ENCODE peak calls at places on chromosomes 1 and 21, in six cellular contexts. One of them, this sample, is unnamed.

GRCh38 chr1:24968941-24969585 is 39.0 kb upstream of the RUNX3 start:
- DNase-seq in K562: no peak
- DNase-seq in keratinocyte: no peak
- DNase-seq in A549: no peak
- DNase-seq in lung: no peak
- DNase-seq in RWPE1: peak; percentile 30
- DNase-seq in this sample: no peak

GRCh38 chr1:71587961-71588360 is 507.1 kb upstream of the ZRANB2 start:
- DNase-seq in keratinocyte: no peak
- DNase-seq in K562: no peak
- DNase-seq in RWPE1: no peak
- DNase-seq in A549: no peak
- DNase-seq in lung: no peak
- DNase-seq in this sample: peak; percentile 24

GRCh38 chr1:37153701-37154100 is 119.4 kb upstream of the GRIK3 start:
- DNase-seq in RWPE1: no peak
- DNase-seq in A549: no peak
- DNase-seq in keratinocyte: no peak
- DNase-seq in lung: no peak
- DNase-seq in K562: no peak
- DNase-seq in this sample: no peak

GRCh38 chr1:43887748-43888147 is 45.9 kb upstream of the ARTN start:
- DNase-seq in K562: no peak
- DNase-seq in keratinocyte: no peak
- DNase-seq in A549: no peak
- DNase-seq in lung: no peak
- DNase-seq in RWPE1: no peak
- DNase-seq in this sample: no peak

GRCh38 chr1:94970783-94971182 is 43.9 kb upstream of the CNN3 start:
- DNase-seq in K562: no peak
- DNase-seq in lung: no peak
- DNase-seq in keratinocyte: no peak
- DNase-seq in A549: no peak
- DNase-seq in RWPE1: no peak
- DNase-seq in this sample: no peak

GRCh38 chr1:59142663-59143487 is 154.0 kb upstream of the FGGY start:
- DNase-seq in lung: no peak
- DNase-seq in K562: no peak
- DNase-seq in RWPE1: peak; percentile 94
- DNase-seq in keratinocyte: peak; percentile 91
- DNase-seq in A549: peak; percentile 91
- DNase-seq in this sample: no peak

GRCh38 chr1:69913967-69914366 is 291.4 kb downstream of the LRRC40 start:
- DNase-seq in K562: no peak
- DNase-seq in lung: no peak
- DNase-seq in A549: no peak
- DNase-seq in RWPE1: no peak
- DNase-seq in keratinocyte: no peak
- DNase-seq in this sample: no peak

GRCh38 chr21:45574081-45574501 is 31.9 kb upstream of the SLC19A1 start:
- DNase-seq in lung: no peak
- DNase-seq in A549: no peak
- DNase-seq in keratinocyte: no peak
- DNase-seq in K562: no peak
- DNase-seq in RWPE1: no peak
- DNase-seq in this sample: peak; percentile 6

GRCh38 chr1:40232444-40232843 is 15.3 kb upstream of the TMCO2 start:
- DNase-seq in K562: peak; percentile 42
- DNase-seq in keratinocyte: no peak
- DNase-seq in A549: no peak
- DNase-seq in RWPE1: no peak
- DNase-seq in lung: no peak
- DNase-seq in this sample: no peak

GRCh38 chr1:159084152-159084551 is 7.6 kb upstream of the AIM2 start:
- DNase-seq in RWPE1: no peak
- DNase-seq in lung: no peak
- DNase-seq in K562: no peak
- DNase-seq in A549: no peak
- DNase-seq in keratinocyte: no peak
- DNase-seq in this sample: no peak

GRCh38 chr21:39363607-39364555 is 15.0 kb upstream of the HMGN1 start:
- DNase-seq in keratinocyte: no peak
- DNase-seq in K562: peak; percentile 64
- DNase-seq in A549: no peak
- DNase-seq in RWPE1: no peak
- DNase-seq in lung: no peak
- DNase-seq in this sample: no peak

GRCh38 chr1:156625436-156626078 is 6.3 kb downstream of the HAPLN2 start:
- DNase-seq in lung: peak; percentile 56
- DNase-seq in A549: peak; percentile 61
- DNase-seq in RWPE1: no peak
- DNase-seq in K562: peak; percentile 82
- DNase-seq in keratinocyte: no peak
- DNase-seq in this sample: peak; percentile 83

GRCh38 chr1:15799928-15800835 is 7.3 kb downstream of the UQCRHL start:
- DNase-seq in K562: peak; percentile 79
- DNase-seq in keratinocyte: peak; percentile 100
- DNase-seq in A549: peak; percentile 97
- DNase-seq in RWPE1: peak; percentile 98
- DNase-seq in lung: peak; percentile 74
- DNase-seq in this sample: no peak

GRCh38 chr1:89624715-89625323 is 8.1 kb upstream of the LRRC8C start:
- DNase-seq in lung: no peak
- DNase-seq in keratinocyte: no peak
- DNase-seq in RWPE1: no peak
- DNase-seq in K562: no peak
- DNase-seq in A549: no peak
- DNase-seq in this sample: no peak

GRCh38 chr1:154624756-154625643 is 17.0 kb upstream of the ADAR start:
- DNase-seq in lung: no peak
- DNase-seq in A549: no peak
- DNase-seq in RWPE1: no peak
- DNase-seq in K562: no peak
- DNase-seq in keratinocyte: no peak
- DNase-seq in this sample: no peak

GRCh38 chr1:17342014-17342441 is 30.0 kb upstream of the PADI6 start:
- DNase-seq in lung: no peak
- DNase-seq in K562: no peak
- DNase-seq in keratinocyte: no peak
- DNase-seq in A549: no peak
- DNase-seq in RWPE1: no peak
- DNase-seq in this sample: no peak

GRCh38 chr1:115717541-115717940 is 51.0 kb downstream of the CASQ2 start:
- DNase-seq in K562: peak; percentile 62
- DNase-seq in lung: peak; percentile 38
- DNase-seq in RWPE1: no peak
- DNase-seq in keratinocyte: no peak
- DNase-seq in A549: peak; percentile 21
- DNase-seq in this sample: peak; percentile 56

DNA sequence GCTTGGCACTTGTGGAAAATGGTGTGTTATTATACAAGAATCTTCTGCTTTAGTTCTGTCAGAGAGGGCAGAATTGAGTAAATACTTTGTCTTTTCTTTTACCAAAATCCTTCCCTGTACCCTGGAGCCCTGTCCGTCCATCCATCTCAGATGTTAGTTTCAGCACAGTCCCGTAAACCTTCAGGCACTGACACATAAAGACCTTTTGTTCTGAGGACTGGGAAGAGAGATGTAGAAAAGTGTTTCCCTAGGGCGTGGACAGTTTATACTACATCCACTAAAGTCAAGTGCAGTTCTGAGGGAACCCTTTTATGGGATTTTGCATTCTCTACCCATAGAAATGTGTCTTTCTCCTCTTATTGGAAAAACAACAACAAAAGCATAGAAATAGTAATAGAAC is 162.4 kb downstream of the PDE4B start:
- DNase-seq in K562: no peak
- DNase-seq in keratinocyte: no peak
- DNase-seq in RWPE1: no peak
- DNase-seq in lung: no peak
- DNase-seq in A549: no peak
- DNase-seq in this sample: no peak
- H3K27ac ChIP-seq in K562: no peak overlapping the region
- H3K27ac ChIP-seq in keratinocyte: no peak overlapping the region
- H3K27ac ChIP-seq in RWPE1: no peak overlapping the region
- H3K27ac ChIP-seq in lung: no peak overlapping the region
- H3K27ac ChIP-seq in A549: no peak overlapping the region
- H3K27ac ChIP-seq in this sample: no peak overlapping the region

GRCh38 chr1:90725341-90725960 is 8.3 kb upstream of the BARHL2 start:
- DNase-seq in K562: no peak
- DNase-seq in RWPE1: no peak
- DNase-seq in A549: no peak
- DNase-seq in keratinocyte: no peak
- DNase-seq in lung: no peak
- DNase-seq in this sample: peak; percentile 43

GRCh38 chr1:90724926-90725325 is 7.8 kb upstream of the BARHL2 start:
- DNase-seq in RWPE1: no peak
- DNase-seq in keratinocyte: no peak
- DNase-seq in lung: no peak
- DNase-seq in A549: no peak
- DNase-seq in K562: no peak
- DNase-seq in this sample: no peak

GRCh38 chr1:90724361-90724760 is 7.3 kb upstream of the BARHL2 start:
- DNase-seq in keratinocyte: no peak
- DNase-seq in RWPE1: no peak
- DNase-seq in A549: no peak
- DNase-seq in K562: no peak
- DNase-seq in lung: no peak
- DNase-seq in this sample: no peak

GRCh38 chr1:90722874-90723273 is 5.8 kb upstream of the BARHL2 start:
- DNase-seq in RWPE1: no peak
- DNase-seq in lung: no peak
- DNase-seq in keratinocyte: no peak
- DNase-seq in K562: no peak
- DNase-seq in A549: no peak
- DNase-seq in this sample: no peak

GRCh38 chr1:90723561-90724108 is 6.5 kb upstream of the BARHL2 start:
- DNase-seq in lung: no peak
- DNase-seq in K562: no peak
- DNase-seq in RWPE1: no peak
- DNase-seq in A549: no peak
- DNase-seq in keratinocyte: no peak
- DNase-seq in this sample: peak; percentile 54
- TF ChIP-seq CTCF in lung: no peak
- TF ChIP-seq CTCF in K562: peak; percentile 16
- TF ChIP-seq CTCF in RWPE1: no peak
- TF ChIP-seq CTCF in A549: no peak
- TF ChIP-seq CTCF in keratinocyte: no peak
- TF ChIP-seq CTCF in this sample: peak; percentile 79

DNA sequence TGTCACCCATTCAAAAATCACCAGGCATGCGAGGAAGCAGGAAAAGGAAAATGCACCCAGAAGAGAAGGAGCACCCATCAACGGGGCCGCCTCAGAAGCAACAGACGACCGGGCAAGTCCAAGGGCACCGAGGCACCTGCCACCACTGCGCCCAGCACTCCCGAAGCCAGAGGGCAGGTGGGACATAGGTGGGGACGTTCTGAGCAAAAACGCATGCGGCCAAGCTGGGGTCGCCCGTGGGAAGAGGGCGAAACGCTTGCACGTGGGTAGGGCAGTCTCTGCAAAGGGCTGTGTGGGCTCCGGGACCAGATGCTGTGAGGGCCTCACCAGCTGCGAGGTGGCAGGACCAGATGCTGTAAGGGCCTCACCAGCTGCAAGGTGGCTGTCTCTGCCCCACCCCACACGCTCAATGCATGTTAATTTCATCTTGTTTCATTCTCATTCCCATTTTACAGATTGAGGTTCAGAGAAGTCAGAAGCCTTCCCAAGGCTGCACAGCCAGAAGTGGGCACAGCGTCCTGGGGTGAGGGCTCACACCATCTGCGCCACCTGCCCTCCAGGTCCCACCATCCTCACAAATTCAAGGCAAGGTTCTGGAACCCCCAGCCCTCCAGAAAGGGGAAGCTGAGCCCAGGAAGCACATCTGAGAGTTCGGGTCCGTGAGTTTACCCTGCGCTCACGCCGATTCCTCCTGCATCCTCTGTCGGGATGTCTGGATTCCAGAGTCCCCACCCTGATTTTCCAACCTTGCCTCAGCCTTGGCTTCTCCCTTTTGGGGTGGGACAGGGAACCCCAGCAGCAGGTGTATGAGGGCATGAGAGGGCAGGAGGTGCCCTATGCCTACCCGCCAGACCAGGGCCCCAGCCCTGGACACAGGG is 8.2 kb upstream of the SAMD11 start:
- DNase-seq in RWPE1: no peak
- DNase-seq in A549: no peak
- DNase-seq in K562: no peak
- DNase-seq in lung: no peak
- DNase-seq in keratinocyte: no peak
- DNase-seq in this sample: no peak
- H3K27ac ChIP-seq in RWPE1: no peak overlapping the region
- H3K27ac ChIP-seq in A549: no peak overlapping the region
- H3K27ac ChIP-seq in K562: no peak overlapping the region
- H3K27ac ChIP-seq in lung: no peak overlapping the region
- H3K27ac ChIP-seq in keratinocyte: no peak overlapping the region
- H3K27ac ChIP-seq in this sample: no peak overlapping the region

DNA sequence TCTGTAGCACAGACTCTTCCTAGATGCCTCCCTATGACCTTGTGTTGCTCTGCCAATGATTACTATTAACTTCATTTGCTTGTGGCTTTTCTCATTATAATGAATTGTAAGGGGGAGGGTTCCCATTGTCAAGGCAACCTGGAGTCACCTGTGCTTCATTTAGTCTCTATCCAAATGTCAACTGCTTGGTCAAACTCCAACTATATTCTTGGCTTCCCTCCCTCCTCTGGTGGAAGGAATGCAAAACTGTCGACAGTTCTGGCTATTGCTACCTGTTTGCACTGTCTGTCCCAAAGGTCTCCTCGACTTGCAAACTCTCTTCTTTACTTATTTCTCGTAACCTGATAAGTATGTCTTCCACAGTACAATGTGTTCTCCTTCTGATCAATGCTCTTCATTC is 100.3 kb downstream of the CACNA1E start:
- DNase-seq in A549: no peak
- DNase-seq in keratinocyte: no peak
- DNase-seq in RWPE1: no peak
- DNase-seq in K562: no peak
- DNase-seq in lung: no peak
- DNase-seq in this sample: no peak
- TF ChIP-seq CTCF in A549: no peak
- TF ChIP-seq CTCF in keratinocyte: peak; percentile 43
- TF ChIP-seq CTCF in RWPE1: no peak
- TF ChIP-seq CTCF in K562: no peak
- TF ChIP-seq CTCF in lung: no peak
- TF ChIP-seq CTCF in this sample: no peak